ENCODE peak calls at places on chromosomes 13 and 19, in nine cellular contexts. B is stimulated activated CD4-positive, alpha-beta T cell treated with anti-CD3 and anti-CD28 coated beads, Interleukin-1b, Interleukin-23, amount 100 ng/mL, for 1 hour; R is amygdala; C is WTC11; N is ovary; Y is T1000; U is activated naive CD8-positive, alpha-beta T cell treated with anti-CD3 and anti-CD28 coated beads for 36 hours; F is fibroblast of pulmonary artery; W is LoVo. A is an unnamed sample.

GRCh38 chr13:97944396-97945029 is 9.0 kb upstream of the IPO5 start:
- DNase-seq in B (no peak), R (no peak), C (no peak), N (no peak), Y (no peak), U (no peak), F (peak), W (no peak), A (no peak)

GRCh38 chr13:25860265-25860664 is 191.6 kb downstream of the SHISA2 start:
- DNase-seq in B (no peak), R (no peak), C (no peak), N (no peak), Y (no peak), U (no peak), F (no peak), W (no peak), A (no peak)

GRCh38 chr19:919157-920050 is 2.3 kb downstream of the KISS1R start:
- DNase-seq in B (no peak), R (no peak), C (peak), N (no peak), Y (no peak), U (peak), F (no peak), W (no peak), A (no peak)

GRCh38 chr13:95256086-95256485 is 45.2 kb downstream of the ABCC4 start:
- DNase-seq in B (no peak), R (no peak), C (no peak), N (no peak), Y (peak), U (no peak), F (peak), W (peak), A (no peak)

GRCh38 chr13:110266983-110267382 is 40.0 kb downstream of the COL4A1 start:
- DNase-seq in B (no peak), R (no peak), C (peak), N (no peak), Y (no peak), U (no peak), F (no peak), W (no peak), A (no peak)

GRCh38 chr19:40249781-40250180 is 23.3 kb upstream of the CCNP start:
- DNase-seq in B (no peak), R (no peak), C (no peak), N (no peak), Y (no peak), U (no peak), F (no peak), W (no peak), A (no peak)

GRCh38 chr13:67140006-67140405 is 90.1 kb downstream of the PCDH9 start:
- DNase-seq in B (no peak), R (no peak), C (no peak), N (no peak), Y (no peak), U (no peak), F (no peak), W (no peak), A (no peak)

GRCh38 chr13:113192902-113193301 is 15.6 kb downstream of the PCID2 start:
- DNase-seq in B (no peak), R (no peak), C (no peak), N (no peak), Y (no peak), U (no peak), F (peak), W (no peak), A (no peak)

GRCh38 chr19:903266-903797 is 9.7 kb downstream of the R3HDM4 start:
- DNase-seq in B (no peak), R (no peak), C (no peak), N (no peak), Y (no peak), U (no peak), F (no peak), W (no peak), A (no peak)

GRCh38 chr19:35986664-35987570 is 8.1 kb upstream of the SDHAF1 start:
- DNase-seq in B (no peak), R (no peak), C (peak), N (no peak), Y (no peak), U (peak), F (no peak), W (peak), A (no peak)